ENCODE peak calls at places on chromosomes 3 and 15, in seven cellular contexts. R is lower leg skin, A is fibroblast of villous mesenchyme, I is AG10803, N is WERI-Rb-1, B is Calu3, X is GM23338. L is an unnamed sample.

GRCh38 chr3:72082121-72082715 is 297.3 kb upstream of the PROK2 start:
- DNase-seq in A (peak), N (no peak), B (no peak), R (no peak), X (no peak), I (peak), L (peak)

GRCh38 chr3:48305396-48305795 is 28.1 kb downstream of the SPINK8 start:
- DNase-seq in R (no peak), A (no peak), I (no peak), B (no peak), X (no peak), N (no peak), L (no peak)

GRCh38 chr3:2861120-2861519 is 249.1 kb downstream of the IL5RA start:
- DNase-seq in B (no peak), R (no peak), A (no peak), N (no peak), X (no peak), I (no peak), L (no peak)

GRCh38 chr3:112027839-112028238 is 6.7 kb upstream of the TMPRSS7 start:
- DNase-seq in I (no peak), X (no peak), N (no peak), B (no peak), A (no peak), R (no peak), L (no peak)

GRCh38 chr3:152147748-152148147 is 121.0 kb upstream of the MBNL1 start:
- DNase-seq in R (no peak), N (no peak), X (no peak), B (no peak), I (no peak), A (no peak), L (no peak)

GRCh38 chr3:80733522-80734176 is 965.9 kb upstream of the ROBO1 start:
- DNase-seq in A (peak), I (peak), B (peak), N (no peak), X (no peak), R (no peak), L (no peak)

GRCh38 chr3:42651248-42652091 is 2.0 kb upstream of the ZBTB47 start:
- DNase-seq in X (no peak), I (peak), N (no peak), B (no peak), R (no peak), A (peak), L (no peak)

GRCh38 chr15:92921215-92922131 is 21.3 kb downstream of the CHD2 start:
- DNase-seq in A (peak), B (peak), X (no peak), N (no peak), R (no peak), I (peak), L (no peak)

GRCh38 chr3:16741103-16741758 is 136.0 kb upstream of the DAZL start:
- DNase-seq in N (no peak), R (no peak), I (peak), X (no peak), B (no peak), A (peak), L (no peak)

GRCh38 chr3:177904661-177905060 is 631.6 kb upstream of the KCNMB2 start:
- DNase-seq in B (no peak), R (no peak), X (no peak), I (peak), N (no peak), A (peak), L (no peak)

GRCh38 chr3:111803123-111803593 is 55.9 kb upstream of the PHLDB2 start:
- DNase-seq in R (peak), B (peak), N (no peak), I (peak), A (peak), X (no peak), L (no peak)

GRCh38 chr3:13652728-13653127 is 103.8 kb downstream of the FBLN2 start:
- DNase-seq in X (no peak), N (no peak), A (no peak), R (no peak), B (no peak), I (no peak), L (no peak)

GRCh38 chr3:29284578-29284977 is 3.7 kb downstream of the RBMS3 start:
- DNase-seq in N (no peak), A (peak), B (no peak), I (no peak), X (no peak), R (no peak), L (no peak)

GRCh38 chr3:129312021-129312639 is 33.5 kb downstream of the HMCES start:
- DNase-seq in I (no peak), X (no peak), N (no peak), R (no peak), B (no peak), A (no peak), L (no peak)

GRCh38 chr15:68658151-68658550 is 79.4 kb downstream of the CORO2B start:
- DNase-seq in I (no peak), X (no peak), R (peak), B (no peak), N (peak), A (no peak), L (no peak)

GRCh38 chr3:122576174-122576940 is 1.1 kb upstream of the PARP15 start:
- DNase-seq in R (no peak), I (no peak), A (no peak), N (no peak), B (no peak), X (no peak), L (no peak)

GRCh38 chr3:183370391-183370790 is 58.0 kb downstream of the MCF2L2 start:
- DNase-seq in X (no peak), B (no peak), A (peak), R (no peak), N (no peak), I (peak), L (no peak)

GRCh38 chr3:118882353-118882947 is 152.2 kb downstream of the IGSF11 start:
- DNase-seq in R (peak), B (peak), A (peak), N (peak), I (peak), X (peak), L (no peak)

GRCh38 chr15:76328962-76329361 is 7.6 kb upstream of the ISL2 start:
- DNase-seq in N (no peak), B (no peak), I (no peak), X (no peak), A (peak), R (peak), L (no peak)

DNA sequence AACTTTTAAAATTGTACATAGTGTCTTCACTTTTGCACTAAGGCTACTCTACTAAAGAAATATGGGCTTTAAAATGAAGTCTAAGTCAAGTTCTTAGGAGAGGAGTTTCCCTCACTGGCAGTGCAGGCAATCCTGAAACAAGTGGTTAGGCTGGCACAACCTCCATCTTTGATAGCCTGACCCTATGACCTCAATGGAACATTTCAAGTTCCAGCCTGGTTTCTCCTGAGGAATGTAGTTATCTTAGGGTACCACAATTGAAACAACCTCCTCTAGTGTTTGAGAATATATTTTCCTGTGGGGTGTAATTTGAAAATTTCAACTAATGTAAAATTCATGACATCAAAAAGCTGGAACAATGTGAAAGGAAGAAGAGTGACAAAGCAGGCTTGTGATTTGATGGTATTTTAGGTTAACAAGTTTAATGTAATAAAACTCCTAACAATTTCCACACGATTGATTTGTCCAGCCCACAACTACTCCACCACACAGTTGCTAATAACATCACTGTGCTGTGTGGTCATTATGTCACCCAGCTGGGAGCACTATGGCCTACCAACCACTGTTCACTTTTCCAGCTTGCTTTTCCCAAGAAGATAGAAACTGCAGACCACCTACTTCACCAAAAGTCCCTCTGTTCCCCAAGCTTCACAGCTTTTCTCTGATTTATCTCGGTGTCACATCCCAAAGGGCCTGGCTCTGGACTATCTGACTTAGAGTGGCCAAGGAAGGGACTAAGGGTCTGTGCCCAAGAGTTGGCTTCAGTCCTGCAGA is 1.8 kb downstream of the WWTR1 start:
- DNase-seq in B (no peak), I (peak), X (no peak), A (peak), R (no peak), N (no peak), L (no peak)
- TF ChIP-seq CTCF in B (no peak), I (peak), X (no peak), A (no peak), R (no peak), N (no peak), L (no peak)

GRCh38 chr3:58353722-58354553 is 21.2 kb downstream of the PXK start:
- DNase-seq in N (no peak), X (peak), A (peak), R (no peak), I (peak), B (no peak), L (no peak)
- TF ChIP-seq CTCF in N (no peak), X (no peak), A (peak), R (no peak), I (peak), B (no peak), L (peak)

GRCh38 chr3:133494469-133494868 is 79.0 kb upstream of the CDV3 start:
- DNase-seq in R (no peak), B (peak), N (peak), A (peak), X (peak), I (peak), L (no peak)
- TF ChIP-seq CTCF in R (no peak), B (no peak), N (peak), A (peak), X (peak), I (peak), L (peak)

DNA sequence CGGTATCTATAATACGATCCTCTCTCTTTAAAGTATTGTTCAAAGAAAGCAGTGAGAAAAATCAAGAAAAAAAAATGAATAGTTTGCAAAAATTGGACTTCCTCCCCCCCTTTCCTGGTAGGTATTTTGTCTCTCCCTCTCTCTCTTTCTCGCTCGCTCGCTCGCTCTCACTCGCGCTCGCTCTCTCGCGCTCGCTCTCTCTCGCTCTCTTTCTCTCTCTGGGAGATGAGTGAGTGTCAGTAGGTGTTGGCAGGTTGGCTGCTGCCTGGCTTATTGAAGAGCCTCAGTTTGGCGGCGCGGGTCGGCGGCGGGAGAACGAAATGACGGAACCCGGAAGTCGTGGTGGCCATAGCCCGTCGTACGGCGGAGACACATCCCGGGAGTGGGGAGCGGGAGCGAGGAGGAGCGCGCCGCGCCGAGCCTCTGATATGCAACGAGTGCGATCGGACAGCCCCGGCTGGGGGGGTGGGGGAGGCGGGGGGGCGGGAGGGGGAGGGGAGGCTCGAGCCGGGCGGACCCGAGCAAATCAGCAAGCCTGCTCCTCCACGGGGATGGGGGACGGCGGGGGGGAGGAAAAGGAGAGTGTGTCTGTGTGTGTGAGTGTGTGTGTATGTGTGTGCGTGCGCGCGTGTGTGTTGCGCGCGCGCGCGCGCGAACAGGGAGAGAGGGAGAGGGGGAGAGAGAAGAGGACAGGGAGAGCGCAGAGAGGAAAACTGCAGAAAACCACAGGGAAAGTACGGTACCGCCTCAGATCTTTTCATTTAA is at the start of gene MEIS2:
- DNase-seq in A (peak), X (peak), R (peak), B (peak), N (peak), I (peak), L (no peak)
- TF ChIP-seq CTCF in A (no peak), X (no peak), R (no peak), B (no peak), N (no peak), I (no peak), L (no peak)

DNA sequence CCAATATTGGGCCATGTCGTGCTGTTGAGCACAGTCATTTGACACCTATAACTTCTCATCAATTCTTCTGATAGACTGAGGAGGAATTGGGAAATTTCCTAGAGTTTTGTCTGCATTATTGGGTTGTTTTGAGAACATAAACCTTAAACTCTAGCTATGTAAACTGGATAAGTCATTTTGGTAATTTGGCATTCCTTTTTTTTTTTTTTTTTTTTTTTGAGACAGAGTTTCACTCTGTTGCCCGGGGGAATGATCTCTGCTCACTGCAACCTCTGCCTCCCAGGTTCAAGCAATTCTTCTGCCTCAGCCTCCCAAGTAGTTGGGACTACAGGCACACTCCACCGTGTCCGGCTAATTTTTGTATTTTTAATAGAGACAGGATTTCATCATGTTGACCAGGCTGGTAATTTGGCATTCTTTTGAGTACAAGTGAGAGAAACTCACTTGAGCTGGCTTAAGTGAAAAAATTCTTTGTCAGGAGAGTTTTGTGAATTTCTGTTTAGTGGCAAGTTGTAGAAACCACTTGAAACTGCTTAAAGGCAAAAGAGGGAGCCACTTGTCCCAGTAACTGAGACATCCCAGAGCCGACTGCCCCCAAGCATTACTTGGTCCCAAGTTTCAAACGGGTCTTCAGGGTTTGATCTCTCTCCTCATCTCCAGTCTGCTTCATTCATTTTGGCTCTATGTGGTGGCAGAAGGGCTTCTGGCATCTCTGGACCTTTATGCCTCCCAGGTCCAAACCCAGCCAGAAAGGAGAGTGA is 34.9 kb downstream of the FLNB start:
- DNase-seq in B (no peak), A (no peak), R (no peak), I (peak), N (no peak), X (no peak), L (no peak)
- TF ChIP-seq CTCF in B (no peak), A (no peak), R (no peak), I (no peak), N (no peak), X (no peak), L (no peak)

DNA sequence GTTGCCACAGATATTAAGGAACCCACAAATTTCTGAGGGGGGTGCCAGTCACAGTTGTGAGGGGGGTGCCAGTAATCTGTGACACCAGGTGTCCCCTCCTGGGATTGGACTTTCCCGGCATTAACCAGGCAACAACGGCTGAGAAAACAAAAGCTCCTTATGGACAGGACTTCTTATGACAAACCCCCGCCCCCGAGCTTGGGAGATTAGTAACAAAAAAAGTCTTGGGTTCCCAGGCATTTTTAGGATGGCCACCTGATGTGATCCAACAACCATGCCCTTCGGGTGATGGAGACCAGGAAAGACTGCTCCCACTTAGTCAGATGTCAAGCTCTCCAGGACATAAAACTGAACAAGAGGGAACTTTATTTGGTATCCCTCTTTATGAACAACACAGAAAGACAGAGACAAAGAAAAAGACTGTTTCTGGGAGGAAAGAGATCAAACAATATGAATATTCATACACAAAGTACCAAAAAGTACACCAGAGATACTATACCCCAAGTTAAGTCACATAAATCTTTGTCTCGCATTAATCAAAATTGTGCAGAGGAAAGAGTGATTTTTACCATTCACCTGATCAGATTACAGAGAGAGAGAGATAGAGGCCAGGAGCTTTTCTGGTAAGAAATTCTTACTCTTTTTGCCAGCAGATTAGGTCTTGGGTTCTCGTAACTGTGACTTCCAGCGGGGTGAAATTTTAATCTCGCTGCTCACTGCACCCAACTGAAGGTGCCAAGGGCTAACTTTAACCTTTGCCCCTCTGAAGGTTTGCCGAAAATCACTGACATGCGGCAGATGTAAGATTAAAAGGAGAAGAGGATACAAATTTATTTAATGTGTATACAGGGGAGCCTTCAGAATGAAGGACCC is 61.6 kb downstream of the OSTN start:
- DNase-seq in B (no peak), N (peak), I (no peak), X (no peak), R (no peak), A (no peak), L (no peak)
- TF ChIP-seq CTCF in B (no peak), N (no peak), I (no peak), X (no peak), R (no peak), A (no peak), L (no peak)

GRCh38 chr3:18870642-18871041 is 277.7 kb upstream of the KCNH8 start:
- DNase-seq in I (no peak), R (no peak), A (no peak), N (no peak), B (no peak), X (no peak), L (no peak)

GRCh38 chr3:18868911-18869689 is 279.2 kb upstream of the KCNH8 start:
- DNase-seq in I (no peak), R (no peak), X (no peak), B (no peak), N (no peak), A (no peak), L (no peak)

GRCh38 chr3:18870074-18870640 is 278.2 kb upstream of the KCNH8 start:
- DNase-seq in I (no peak), R (no peak), B (no peak), X (no peak), A (no peak), N (no peak), L (no peak)

GRCh38 chr3:18872466-18872865 is 275.8 kb upstream of the KCNH8 start:
- DNase-seq in I (no peak), X (no peak), B (no peak), R (no peak), A (no peak), N (no peak), L (no peak)
- TF ChIP-seq CTCF in I (no peak), X (no peak), B (no peak), R (no peak), A (no peak), N (no peak), L (no peak)

GRCh38 chr3:8702560-8702959 is 31.0 kb upstream of the CAV3 start:
- DNase-seq in I (no peak), R (no peak), N (no peak), A (no peak), B (no peak), X (peak), L (no peak)
- TF ChIP-seq CTCF in I (peak), R (no peak), N (peak), A (peak), B (no peak), X (peak), L (no peak)

GRCh38 chr15:64092075-64092820 is 1.4 kb downstream of the CIAO2A start:
- DNase-seq in R (no peak), B (no peak), A (peak), X (peak), N (no peak), I (no peak), L (no peak)
- TF ChIP-seq CTCF in R (no peak), B (no peak), A (no peak), X (peak), N (no peak), I (no peak), L (peak)

GRCh38 chr15:40038654-40039543 is at the start of gene SRP14:
- DNase-seq in R (peak), X (peak), A (peak), I (peak), B (peak), N (peak), L (peak)
- TF ChIP-seq CTCF in R (peak), X (no peak), A (no peak), I (no peak), B (no peak), N (no peak), L (no peak)

L was measured in CD14-positive monocyte.